ENCODE peak calls at places on chromosome 7, in ten cellular contexts. One of them, this sample, is unnamed.

GRCh38 chr7:93980744-93981479 is 23.2 kb downstream of the BET1 start:
- DNase-seq in HFF-Myc: no peak
- DNase-seq in fibroblast of the aortic adventitia: peak; percentile 31
- DNase-seq in GM12865: peak; percentile 42
- DNase-seq in upper lobe of right lung: no peak
- DNase-seq in adrenal gland: no peak
- DNase-seq in omental fat pad: no peak
- DNase-seq in foreskin fibroblast: no peak
- DNase-seq in cardiac fibroblast: no peak
- DNase-seq in fibroblast of pulmonary artery: peak; percentile 29
- DNase-seq in this sample: no peak

GRCh38 chr7:134446923-134447322 is 12.0 kb downstream of the AKR1B1 start:
- DNase-seq in HFF-Myc: no peak
- DNase-seq in fibroblast of the aortic adventitia: no peak
- DNase-seq in GM12865: no peak
- DNase-seq in upper lobe of right lung: no peak
- DNase-seq in adrenal gland: no peak
- DNase-seq in omental fat pad: no peak
- DNase-seq in foreskin fibroblast: no peak
- DNase-seq in cardiac fibroblast: no peak
- DNase-seq in fibroblast of pulmonary artery: no peak
- DNase-seq in this sample: no peak

GRCh38 chr7:42574693-42575084 is 337.2 kb downstream of the C7orf25 start:
- DNase-seq in HFF-Myc: no peak
- DNase-seq in fibroblast of the aortic adventitia: peak; percentile 9
- DNase-seq in GM12865: no peak
- DNase-seq in upper lobe of right lung: no peak
- DNase-seq in adrenal gland: no peak
- DNase-seq in omental fat pad: no peak
- DNase-seq in foreskin fibroblast: no peak
- DNase-seq in cardiac fibroblast: no peak
- DNase-seq in fibroblast of pulmonary artery: peak; percentile 11
- DNase-seq in this sample: no peak

GRCh38 chr7:30800785-30801252 is 29.6 kb downstream of the MINDY4 start:
- DNase-seq in HFF-Myc: no peak
- DNase-seq in fibroblast of the aortic adventitia: peak; percentile 90
- DNase-seq in GM12865: peak; percentile 81
- DNase-seq in upper lobe of right lung: no peak
- DNase-seq in adrenal gland: peak; percentile 62
- DNase-seq in omental fat pad: no peak
- DNase-seq in foreskin fibroblast: peak; percentile 85
- DNase-seq in cardiac fibroblast: peak; percentile 90
- DNase-seq in fibroblast of pulmonary artery: peak; percentile 90
- DNase-seq in this sample: no peak

GRCh38 chr7:100132697-100133137 is 6.0 kb downstream of the MBLAC1 start:
- DNase-seq in HFF-Myc: peak; percentile 40
- DNase-seq in fibroblast of the aortic adventitia: peak; percentile 76
- DNase-seq in GM12865: peak; percentile 80
- DNase-seq in upper lobe of right lung: no peak
- DNase-seq in adrenal gland: peak; percentile 46
- DNase-seq in omental fat pad: no peak
- DNase-seq in foreskin fibroblast: peak; percentile 60
- DNase-seq in cardiac fibroblast: peak; percentile 79
- DNase-seq in fibroblast of pulmonary artery: peak; percentile 76
- DNase-seq in this sample: peak; percentile 57

GRCh38 chr7:2634265-2635145 is 2.7 kb downstream of the TTYH3 start:
- DNase-seq in HFF-Myc: no peak
- DNase-seq in fibroblast of the aortic adventitia: no peak
- DNase-seq in GM12865: no peak
- DNase-seq in upper lobe of right lung: no peak
- DNase-seq in adrenal gland: no peak
- DNase-seq in omental fat pad: no peak
- DNase-seq in foreskin fibroblast: no peak
- DNase-seq in cardiac fibroblast: no peak
- DNase-seq in fibroblast of pulmonary artery: no peak
- DNase-seq in this sample: no peak

GRCh38 chr7:10128748-10129147 is 844.9 kb upstream of the PHF14 start:
- DNase-seq in HFF-Myc: no peak
- DNase-seq in fibroblast of the aortic adventitia: no peak
- DNase-seq in GM12865: peak; percentile 8
- DNase-seq in upper lobe of right lung: no peak
- DNase-seq in adrenal gland: no peak
- DNase-seq in omental fat pad: no peak
- DNase-seq in foreskin fibroblast: no peak
- DNase-seq in cardiac fibroblast: no peak
- DNase-seq in fibroblast of pulmonary artery: no peak
- DNase-seq in this sample: no peak

GRCh38 chr7:2980406-2981102 is 63.1 kb downstream of the CARD11 start:
- DNase-seq in HFF-Myc: no peak
- DNase-seq in fibroblast of the aortic adventitia: no peak
- DNase-seq in GM12865: no peak
- DNase-seq in upper lobe of right lung: peak; percentile 69
- DNase-seq in adrenal gland: no peak
- DNase-seq in omental fat pad: no peak
- DNase-seq in foreskin fibroblast: no peak
- DNase-seq in cardiac fibroblast: no peak
- DNase-seq in fibroblast of pulmonary artery: no peak
- DNase-seq in this sample: peak; percentile 37

GRCh38 chr7:157010588-157011332 is at the start of gene MNX1:
- DNase-seq in HFF-Myc: no peak
- DNase-seq in fibroblast of the aortic adventitia: no peak
- DNase-seq in GM12865: peak; percentile 90
- DNase-seq in upper lobe of right lung: peak; percentile 92
- DNase-seq in adrenal gland: peak; percentile 68
- DNase-seq in omental fat pad: no peak
- DNase-seq in foreskin fibroblast: no peak
- DNase-seq in cardiac fibroblast: peak; percentile 10
- DNase-seq in fibroblast of pulmonary artery: no peak
- DNase-seq in this sample: peak; percentile 70

GRCh38 chr7:7557252-7557651 is 9.4 kb upstream of the MIOS start:
- DNase-seq in HFF-Myc: no peak
- DNase-seq in fibroblast of the aortic adventitia: no peak
- DNase-seq in GM12865: no peak
- DNase-seq in upper lobe of right lung: no peak
- DNase-seq in adrenal gland: no peak
- DNase-seq in omental fat pad: no peak
- DNase-seq in foreskin fibroblast: no peak
- DNase-seq in cardiac fibroblast: no peak
- DNase-seq in fibroblast of pulmonary artery: no peak
- DNase-seq in this sample: no peak

GRCh38 chr7:30330134-30331111 is 46.0 kb downstream of the ZNRF2 start:
- DNase-seq in HFF-Myc: no peak
- DNase-seq in fibroblast of the aortic adventitia: no peak
- DNase-seq in GM12865: peak; percentile 81
- DNase-seq in upper lobe of right lung: no peak
- DNase-seq in adrenal gland: no peak
- DNase-seq in omental fat pad: no peak
- DNase-seq in foreskin fibroblast: no peak
- DNase-seq in cardiac fibroblast: no peak
- DNase-seq in fibroblast of pulmonary artery: no peak
- DNase-seq in this sample: no peak

GRCh38 chr7:51774178-51774577 is 457.6 kb upstream of the COBL start:
- DNase-seq in HFF-Myc: no peak
- DNase-seq in fibroblast of the aortic adventitia: no peak
- DNase-seq in GM12865: no peak
- DNase-seq in upper lobe of right lung: no peak
- DNase-seq in adrenal gland: no peak
- DNase-seq in omental fat pad: no peak
- DNase-seq in foreskin fibroblast: no peak
- DNase-seq in cardiac fibroblast: no peak
- DNase-seq in fibroblast of pulmonary artery: no peak
- DNase-seq in this sample: peak; percentile 25

GRCh38 chr7:78159537-78159936 is 361.0 kb downstream of the PHTF2 start:
- DNase-seq in HFF-Myc: no peak
- DNase-seq in fibroblast of the aortic adventitia: no peak
- DNase-seq in GM12865: no peak
- DNase-seq in upper lobe of right lung: no peak
- DNase-seq in adrenal gland: no peak
- DNase-seq in omental fat pad: no peak
- DNase-seq in foreskin fibroblast: no peak
- DNase-seq in cardiac fibroblast: no peak
- DNase-seq in fibroblast of pulmonary artery: no peak
- DNase-seq in this sample: no peak

GRCh38 chr7:100626530-100627237 is 14.3 kb downstream of the MOSPD3 start:
- DNase-seq in HFF-Myc: no peak
- DNase-seq in fibroblast of the aortic adventitia: peak; percentile 73
- DNase-seq in GM12865: peak; percentile 89
- DNase-seq in upper lobe of right lung: peak; percentile 89
- DNase-seq in adrenal gland: peak; percentile 88
- DNase-seq in omental fat pad: peak; percentile 52
- DNase-seq in foreskin fibroblast: peak; percentile 82
- DNase-seq in cardiac fibroblast: peak; percentile 88
- DNase-seq in fibroblast of pulmonary artery: peak; percentile 85
- DNase-seq in this sample: peak; percentile 97

GRCh38 chr7:100515072-100515532 is 23.9 kb upstream of the AGFG2 start:
- DNase-seq in HFF-Myc: peak; percentile 72
- DNase-seq in fibroblast of the aortic adventitia: peak; percentile 93
- DNase-seq in GM12865: no peak
- DNase-seq in upper lobe of right lung: no peak
- DNase-seq in adrenal gland: no peak
- DNase-seq in omental fat pad: no peak
- DNase-seq in foreskin fibroblast: peak; percentile 75
- DNase-seq in cardiac fibroblast: peak; percentile 80
- DNase-seq in fibroblast of pulmonary artery: peak; percentile 83
- DNase-seq in this sample: no peak

GRCh38 chr7:142868188-142868811 is 13.4 kb downstream of the EPHB6 start:
- DNase-seq in HFF-Myc: no peak
- DNase-seq in fibroblast of the aortic adventitia: no peak
- DNase-seq in GM12865: no peak
- DNase-seq in upper lobe of right lung: no peak
- DNase-seq in adrenal gland: no peak
- DNase-seq in omental fat pad: no peak
- DNase-seq in foreskin fibroblast: no peak
- DNase-seq in cardiac fibroblast: no peak
- DNase-seq in fibroblast of pulmonary artery: no peak
- DNase-seq in this sample: no peak

GRCh38 chr7:46192191-46192590 is 271.1 kb upstream of the IGFBP3 start:
- DNase-seq in HFF-Myc: no peak
- DNase-seq in fibroblast of the aortic adventitia: no peak
- DNase-seq in GM12865: no peak
- DNase-seq in upper lobe of right lung: no peak
- DNase-seq in adrenal gland: no peak
- DNase-seq in omental fat pad: no peak
- DNase-seq in foreskin fibroblast: no peak
- DNase-seq in cardiac fibroblast: no peak
- DNase-seq in fibroblast of pulmonary artery: no peak
- DNase-seq in this sample: no peak

GRCh38 chr7:68247566-68247965 is 1250.9 kb downstream of the TYW1 start:
- DNase-seq in HFF-Myc: no peak
- DNase-seq in fibroblast of the aortic adventitia: no peak
- DNase-seq in GM12865: no peak
- DNase-seq in upper lobe of right lung: no peak
- DNase-seq in adrenal gland: no peak
- DNase-seq in omental fat pad: no peak
- DNase-seq in foreskin fibroblast: no peak
- DNase-seq in cardiac fibroblast: no peak
- DNase-seq in fibroblast of pulmonary artery: no peak
- DNase-seq in this sample: no peak

GRCh38 chr7:103343758-103344452 is 662 bp downstream of the DNAJC2 start:
- DNase-seq in HFF-Myc: no peak
- DNase-seq in fibroblast of the aortic adventitia: peak; percentile 32
- DNase-seq in GM12865: peak; percentile 43
- DNase-seq in upper lobe of right lung: no peak
- DNase-seq in adrenal gland: no peak
- DNase-seq in omental fat pad: peak; percentile 26
- DNase-seq in foreskin fibroblast: peak; percentile 45
- DNase-seq in cardiac fibroblast: peak; percentile 26
- DNase-seq in fibroblast of pulmonary artery: peak; percentile 33
- DNase-seq in this sample: no peak

GRCh38 chr7:152859781-152860191 is 100.2 kb downstream of the ACTR3B start:
- DNase-seq in HFF-Myc: peak; percentile 6
- DNase-seq in fibroblast of the aortic adventitia: no peak
- DNase-seq in GM12865: peak; percentile 20
- DNase-seq in upper lobe of right lung: no peak
- DNase-seq in adrenal gland: no peak
- DNase-seq in omental fat pad: no peak
- DNase-seq in foreskin fibroblast: no peak
- DNase-seq in cardiac fibroblast: no peak
- DNase-seq in fibroblast of pulmonary artery: no peak
- DNase-seq in this sample: no peak
- TF ChIP-seq CTCF in HFF-Myc: peak; percentile 59
- TF ChIP-seq CTCF in fibroblast of the aortic adventitia: peak; percentile 16
- TF ChIP-seq CTCF in GM12865: peak; percentile 41
- TF ChIP-seq CTCF in upper lobe of right lung: peak; percentile 23
- TF ChIP-seq CTCF in adrenal gland: no peak
- TF ChIP-seq CTCF in omental fat pad: no peak
- TF ChIP-seq CTCF in foreskin fibroblast: peak; percentile 36
- TF ChIP-seq CTCF in cardiac fibroblast: no peak
- TF ChIP-seq CTCF in fibroblast of pulmonary artery: peak; percentile 28
- TF ChIP-seq CTCF in this sample: no peak

DNA sequence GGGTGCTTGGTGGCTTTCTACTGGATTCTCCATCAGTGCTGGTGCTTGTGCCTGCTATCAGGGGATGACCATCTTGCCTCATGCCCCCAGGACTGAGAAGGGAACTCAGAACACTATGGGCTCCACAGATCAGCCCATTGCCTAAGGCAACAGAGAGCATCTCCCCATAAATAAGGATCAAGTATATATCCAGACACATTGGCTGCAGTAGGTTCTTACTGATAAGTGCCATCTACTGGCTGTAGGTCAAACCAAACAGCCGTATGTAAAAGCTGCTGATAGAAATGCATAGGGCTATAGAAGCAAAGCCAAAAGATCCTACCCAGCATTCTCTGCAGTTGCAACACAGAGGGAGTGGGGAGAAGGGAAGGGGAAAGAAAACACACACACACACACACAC is 153.7 kb downstream of the CDK14 start:
- DNase-seq in HFF-Myc: no peak
- DNase-seq in fibroblast of the aortic adventitia: peak; percentile 33
- DNase-seq in GM12865: peak; percentile 50
- DNase-seq in upper lobe of right lung: no peak
- DNase-seq in adrenal gland: no peak
- DNase-seq in omental fat pad: no peak
- DNase-seq in foreskin fibroblast: peak; percentile 29
- DNase-seq in cardiac fibroblast: peak; percentile 54
- DNase-seq in fibroblast of pulmonary artery: peak; percentile 42
- DNase-seq in this sample: no peak
- TF ChIP-seq CTCF in HFF-Myc: peak; percentile 20
- TF ChIP-seq CTCF in fibroblast of the aortic adventitia: peak; percentile 7
- TF ChIP-seq CTCF in GM12865: peak; percentile 20
- TF ChIP-seq CTCF in upper lobe of right lung: no peak
- TF ChIP-seq CTCF in adrenal gland: no peak
- TF ChIP-seq CTCF in omental fat pad: no peak
- TF ChIP-seq CTCF in foreskin fibroblast: no peak
- TF ChIP-seq CTCF in cardiac fibroblast: peak; percentile 18
- TF ChIP-seq CTCF in fibroblast of pulmonary artery: peak; percentile 36
- TF ChIP-seq CTCF in this sample: no peak

GRCh38 chr7:151725844-151726770 is 150.8 kb downstream of the PRKAG2 start:
- DNase-seq in HFF-Myc: no peak
- DNase-seq in fibroblast of the aortic adventitia: no peak
- DNase-seq in GM12865: no peak
- DNase-seq in upper lobe of right lung: no peak
- DNase-seq in adrenal gland: no peak
- DNase-seq in omental fat pad: no peak
- DNase-seq in foreskin fibroblast: no peak
- DNase-seq in cardiac fibroblast: no peak
- DNase-seq in fibroblast of pulmonary artery: no peak
- DNase-seq in this sample: peak; percentile 55
- TF ChIP-seq CTCF in HFF-Myc: no peak
- TF ChIP-seq CTCF in fibroblast of the aortic adventitia: no peak
- TF ChIP-seq CTCF in GM12865: no peak
- TF ChIP-seq CTCF in upper lobe of right lung: no peak
- TF ChIP-seq CTCF in adrenal gland: no peak
- TF ChIP-seq CTCF in omental fat pad: no peak
- TF ChIP-seq CTCF in foreskin fibroblast: no peak
- TF ChIP-seq CTCF in cardiac fibroblast: no peak
- TF ChIP-seq CTCF in fibroblast of pulmonary artery: no peak
- TF ChIP-seq CTCF in this sample: no peak

GRCh38 chr7:149284850-149285580 is 23.0 kb downstream of the ZNF783 start:
- DNase-seq in HFF-Myc: peak; percentile 52
- DNase-seq in fibroblast of the aortic adventitia: peak; percentile 79
- DNase-seq in GM12865: peak; percentile 92
- DNase-seq in upper lobe of right lung: peak; percentile 98
- DNase-seq in adrenal gland: peak; percentile 97
- DNase-seq in omental fat pad: peak; percentile 84
- DNase-seq in foreskin fibroblast: peak; percentile 90
- DNase-seq in cardiac fibroblast: peak; percentile 89
- DNase-seq in fibroblast of pulmonary artery: peak; percentile 87
- DNase-seq in this sample: peak; percentile 99
- TF ChIP-seq CTCF in HFF-Myc: no peak
- TF ChIP-seq CTCF in fibroblast of the aortic adventitia: no peak
- TF ChIP-seq CTCF in GM12865: no peak
- TF ChIP-seq CTCF in upper lobe of right lung: no peak
- TF ChIP-seq CTCF in adrenal gland: no peak
- TF ChIP-seq CTCF in omental fat pad: no peak
- TF ChIP-seq CTCF in foreskin fibroblast: no peak
- TF ChIP-seq CTCF in cardiac fibroblast: no peak
- TF ChIP-seq CTCF in fibroblast of pulmonary artery: no peak
- TF ChIP-seq CTCF in this sample: no peak